ENCODE peak calls at places on chromosomes 2 and 18, in four cellular contexts. P, X, F and H are unnamed samples.

GRCh38 chr18:45687617-45688016 is 36.4 kb upstream of the SLC14A1 start:
- DNase-seq in P (no peak), X (no peak), F (no peak), H (peak; percentile 90)

GRCh38 chr2:33015421-33016142 is 68.8 kb downstream of the LTBP1 start:
- DNase-seq in P (peak; percentile 59), X (no peak), F (peak; percentile 63), H (no peak)

GRCh38 chr18:75854174-75854573 is 426.7 kb upstream of the SMIM21 start:
- DNase-seq in P (no peak), X (no peak), F (peak; percentile 24), H (peak; percentile 41)

GRCh38 chr2:69223759-69224494 is 163.1 kb downstream of the GFPT1 start:
- DNase-seq in P (no peak), X (no peak), F (no peak), H (no peak)

GRCh38 chr2:219058541-219059374 is 2.0 kb downstream of the IHH start:
- DNase-seq in P (peak; percentile 92), X (peak; percentile 30), F (peak; percentile 82), H (peak; percentile 24)

GRCh38 chr18:61606759-61607158 is 273.5 kb downstream of the CDH20 start:
- DNase-seq in P (peak; percentile 45), X (no peak), F (peak; percentile 30), H (peak; percentile 3)

GRCh38 chr2:145374165-145374564 is 854.2 kb upstream of the ZEB2 start:
- DNase-seq in P (no peak), X (no peak), F (no peak), H (no peak)

GRCh38 chr2:231172020-231172419 is 26.4 kb upstream of the ARMC9 start:
- DNase-seq in P (no peak), X (no peak), F (no peak), H (no peak)

GRCh38 chr2:234823877-234824376 is 127.9 kb upstream of the SH3BP4 start:
- DNase-seq in P (peak; percentile 81), X (no peak), F (no peak), H (no peak)

GRCh38 chr2:1956520-1957289 is 212.4 kb upstream of the PXDN start:
- DNase-seq in P (no peak), X (no peak), F (no peak), H (no peak)

GRCh38 chr2:96304606-96305005 is 740 bp downstream of the SNRNP200 start:
- DNase-seq in P (no peak), X (no peak), F (no peak), H (no peak)

GRCh38 chr2:37809931-37810570 is 115.0 kb upstream of the RMDN2 start:
- DNase-seq in P (no peak), X (no peak), F (no peak), H (no peak)

GRCh38 chr2:176454893-176455810 is 185.9 kb downstream of the MTX2 start:
- DNase-seq in P (peak; percentile 89), X (peak; percentile 22), F (peak; percentile 91), H (peak; percentile 80)

GRCh38 chr2:235042576-235043515 is 91.0 kb downstream of the SH3BP4 start:
- DNase-seq in P (no peak), X (no peak), F (no peak), H (no peak)

GRCh38 chr2:1487758-1488715 is 74.8 kb downstream of the TPO start:
- DNase-seq in P (no peak), X (no peak), F (no peak), H (no peak)

GRCh38 chr18:68177807-68178702 is 536.9 kb downstream of the TMX3 start:
- DNase-seq in P (peak; percentile 7), X (no peak), F (no peak), H (no peak)

GRCh38 chr2:82260521-82260920 is 1956.0 kb upstream of the LRRTM1 start:
- DNase-seq in P (no peak), X (no peak), F (no peak), H (no peak)

GRCh38 chr2:113876503-113877387 is 13.1 kb upstream of the ACTR3 start:
- DNase-seq in P (peak; percentile 71), X (no peak), F (peak; percentile 83), H (no peak)

GRCh38 chr2:226117506-226118065 is 682.0 kb downstream of the IRS1 start:
- DNase-seq in P (no peak), X (no peak), F (no peak), H (no peak)

GRCh38 chr2:226115102-226115831 is 684.4 kb downstream of the IRS1 start:
- DNase-seq in P (no peak), X (no peak), F (no peak), H (peak; percentile 92)

GRCh38 chr2:226116346-226116745 is 683.3 kb downstream of the IRS1 start:
- DNase-seq in P (no peak), X (no peak), F (no peak), H (no peak)

GRCh38 chr2:226115832-226116200 is 683.8 kb downstream of the IRS1 start:
- DNase-seq in P (no peak), X (no peak), F (no peak), H (no peak)

GRCh38 chr2:226114436-226114835 is 685.2 kb downstream of the IRS1 start:
- DNase-seq in P (no peak), X (no peak), F (no peak), H (peak; percentile 44)
- TF ChIP-seq POLR2A in P (no peak), X (no peak), F (no peak), H (no peak)

GRCh38 chr2:54329482-54330225 is 73.6 kb upstream of the TSPYL6 start:
- DNase-seq in P (no peak), X (no peak), F (no peak), H (no peak)

GRCh38 chr2:54331095-54331835 is 75.2 kb upstream of the TSPYL6 start:
- DNase-seq in P (peak; percentile 7), X (no peak), F (no peak), H (no peak)

GRCh38 chr2:54332386-54332785 is 76.4 kb upstream of the TSPYL6 start:
- DNase-seq in P (no peak), X (no peak), F (no peak), H (no peak)

GRCh38 chr2:54325148-54325547 is 69.1 kb upstream of the TSPYL6 start:
- DNase-seq in P (no peak), X (no peak), F (no peak), H (no peak)

DNA sequence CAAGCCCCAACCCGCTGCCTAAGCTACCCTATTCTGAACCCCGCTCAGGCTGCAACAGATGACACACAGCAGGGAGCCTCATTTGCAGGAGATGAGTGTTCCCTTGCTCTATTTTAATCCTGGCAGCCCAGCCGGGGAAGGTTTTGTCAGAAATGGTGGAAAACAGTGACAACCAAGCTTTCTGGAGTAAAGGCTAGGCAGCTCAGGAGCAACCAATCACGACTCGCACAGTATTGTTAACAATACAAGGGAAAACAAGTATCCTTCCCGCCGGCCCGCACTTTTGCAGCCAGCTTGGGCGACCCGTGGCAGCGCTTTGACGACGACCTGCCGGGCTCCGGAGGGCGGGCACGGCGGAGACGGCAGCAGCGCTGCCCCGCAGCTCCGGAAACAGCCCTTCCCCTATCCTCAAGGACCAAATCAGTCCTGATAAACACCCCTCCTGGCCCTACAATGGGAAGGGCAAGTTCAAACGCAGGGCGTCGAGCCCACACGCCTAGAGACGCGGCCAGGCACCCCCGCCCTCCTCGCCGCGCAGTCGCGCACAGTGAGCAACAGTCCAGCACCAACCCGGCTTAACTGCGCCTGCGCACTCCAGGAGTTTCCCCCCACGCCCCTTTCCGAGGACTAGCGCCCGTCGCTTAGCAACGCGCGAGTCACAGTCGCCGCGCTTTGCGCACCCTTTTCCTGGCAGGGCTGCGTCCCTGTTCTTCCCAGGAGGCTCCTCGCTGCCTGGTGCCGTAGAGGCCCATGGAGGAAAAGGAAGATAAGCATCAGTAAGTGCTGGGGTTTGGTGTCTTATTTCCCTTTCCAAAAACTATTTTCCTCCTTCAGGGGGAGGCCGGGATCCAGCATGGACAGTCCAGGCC is 74.4 kb upstream of the TSPYL6 start:
- DNase-seq in P (peak; percentile 97), X (peak; percentile 84), F (peak; percentile 96), H (peak; percentile 93)
- TF ChIP-seq POLR2A in P (peak; percentile 92), X (no peak), F (peak; percentile 78), H (peak; percentile 20)

GRCh38 chr2:238322001-238322411 is 1.7 kb downstream of the TRAF3IP1 start:
- DNase-seq in P (no peak), X (no peak), F (no peak), H (no peak)

GRCh38 chr2:238321467-238321866 is 1.1 kb downstream of the TRAF3IP1 start:
- DNase-seq in P (no peak), X (no peak), F (no peak), H (no peak)

GRCh38 chr2:238315031-238315595 is 5.2 kb upstream of the TRAF3IP1 start:
- DNase-seq in P (no peak), X (no peak), F (no peak), H (no peak)

GRCh38 chr2:238320648-238321281 is 447 bp downstream of the TRAF3IP1 start:
- DNase-seq in P (peak; percentile 33), X (no peak), F (no peak), H (peak; percentile 34)

DNA sequence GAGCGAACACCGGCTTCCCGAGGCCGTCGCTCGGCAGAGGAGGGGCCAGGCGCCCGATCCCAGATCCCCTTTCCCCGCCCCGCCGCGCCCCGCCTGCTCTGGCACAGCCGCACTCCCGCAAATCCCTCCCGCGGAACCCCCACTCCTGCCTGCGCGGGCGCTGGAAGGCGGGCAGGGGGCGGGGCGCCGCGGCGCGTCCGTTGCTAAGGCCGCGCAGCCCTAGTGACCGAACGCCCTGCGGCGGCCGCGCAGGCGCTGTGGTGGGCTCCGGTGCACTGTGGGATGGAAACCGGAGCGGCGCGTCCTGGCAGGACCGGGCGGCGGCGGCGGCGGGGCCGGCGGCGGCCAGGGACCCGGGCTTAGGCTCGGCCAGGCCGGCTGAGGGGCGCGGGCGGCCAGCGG is at the start of gene TRAF3IP1:
- DNase-seq in P (peak; percentile 98), X (peak; percentile 98), F (peak; percentile 96), H (peak; percentile 86)
- TF ChIP-seq POLR2A in P (no peak), X (no peak), F (no peak), H (no peak)

GRCh38 chr2:240566203-240567136 is 1.8 kb upstream of the RNPEPL1 start:
- DNase-seq in P (peak; percentile 97), X (peak; percentile 80), F (peak; percentile 98), H (peak; percentile 93)
- TF ChIP-seq POLR2A in P (peak; percentile 62), X (peak; percentile 36), F (peak; percentile 70), H (no peak)